ENCODE peak calls at places on chromosome 16, in five cellular contexts. J is H9, Y is IMR-90, L is mesenchymal stem cell, E is H1. F is an unnamed sample. For H3K4me1, the result is how much of the 10 kb centered on the place peaks cover.

GRCh38 chr16:50835358-50836060 is 93.6 kb downstream of the CYLD start:
- DNase-seq in Y (no peak), L (no peak), J (no peak), E (no peak), F (no peak)

GRCh38 chr16:67545665-67546024 is 16.7 kb upstream of the CTCF start:
- DNase-seq in J (no peak), Y (no peak), E (no peak), L (no peak), F (no peak)

GRCh38 chr16:50464325-50465290 is 83.6 kb upstream of the NKD1 start:
- DNase-seq in Y (no peak), E (no peak), J (no peak), L (no peak), F (peak)

GRCh38 chr16:54118846-54119245 is 167.7 kb downstream of the IRX3 start:
- DNase-seq in E (no peak), J (no peak), L (no peak), Y (peak), F (no peak)

GRCh38 chr16:8931864-8932263 is 31.8 kb downstream of the USP7 start:
- DNase-seq in Y (peak), J (peak), E (no peak), L (peak), F (peak)

GRCh38 chr16:8589293-8590160 is 784 bp downstream of the TMEM114 start:
- DNase-seq in J (peak), Y (no peak), L (no peak), E (no peak), F (no peak)

GRCh38 chr16:46688657-46689491 is at the start of gene VPS35:
- DNase-seq in E (peak), Y (peak), L (peak), J (peak), F (peak)

GRCh38 chr16:24523569-24523968 is 15.8 kb upstream of the RBBP6 start:
- DNase-seq in E (no peak), L (no peak), Y (no peak), J (peak), F (peak)

GRCh38 chr16:62298567-62298966 is 262.3 kb upstream of the CDH8 start:
- DNase-seq in Y (no peak), L (no peak), E (no peak), J (peak), F (no peak)

GRCh38 chr16:77856455-77857138 is 68.2 kb downstream of the VAT1L start:
- DNase-seq in L (no peak), E (peak), Y (no peak), J (peak), F (no peak)

GRCh38 chr16:49378238-49378637 is 4.6 kb downstream of the C16orf78 start:
- DNase-seq in Y (no peak), L (no peak), J (no peak), E (no peak), F (no peak)

GRCh38 chr16:88957887-88958577 is 19.0 kb downstream of the CBFA2T3 start:
- DNase-seq in E (no peak), Y (no peak), L (no peak), J (no peak), F (no peak)

GRCh38 chr16:21684199-21684598 is 20.4 kb downstream of the OTOA start:
- DNase-seq in E (no peak), Y (no peak), J (peak), L (no peak), F (peak)

GRCh38 chr16:24906199-24906808 is 60.5 kb downstream of the SLC5A11 start:
- DNase-seq in E (no peak), Y (peak), J (no peak), L (peak), F (no peak)

GRCh38 chr16:53773881-53774280 is 69.9 kb downstream of the FTO start:
- DNase-seq in L (no peak), Y (no peak), E (no peak), J (no peak), F (no peak)

GRCh38 chr16:57899771-57900661 is 70.9 kb downstream of the CNGB1 start:
- DNase-seq in Y (peak), L (peak), J (peak), E (no peak), F (peak)

GRCh38 chr16:23377071-23377931 is 75.2 kb downstream of the SCNN1B start:
- DNase-seq in Y (no peak), J (no peak), E (no peak), L (no peak), F (no peak)

GRCh38 chr16:68486671-68487495 is 38.6 kb upstream of the SMPD3 start:
- DNase-seq in E (no peak), J (no peak), L (no peak), Y (no peak), F (no peak)

GRCh38 chr16:4318171-4318910 is 2.5 kb downstream of the GLIS2 start:
- DNase-seq in E (no peak), J (no peak), L (no peak), Y (no peak), F (no peak)
- H3K9ac ChIP-seq in E (no peak), J (no peak), L (peak), Y (no peak), F (no peak)

GRCh38 chr16:3188925-3189825 is 1.2 kb downstream of the OR1F1 start:
- DNase-seq in E (no peak), J (peak), Y (peak), L (peak), F (peak)
- H2BK15ac ChIP-seq in E (peak), J (no peak), Y (no peak), L (no peak), F (no peak)

GRCh38 chr16:86823895-86824671 is 245.7 kb downstream of the FOXL1 start:
- DNase-seq in J (no peak), L (peak), Y (peak), E (no peak), F (no peak)

GRCh38 chr16:86826931-86827330 is 248.6 kb downstream of the FOXL1 start:
- DNase-seq in L (no peak), J (peak), Y (no peak), E (no peak), F (peak)

GRCh38 chr16:86824751-86825310 is 246.5 kb downstream of the FOXL1 start:
- DNase-seq in L (peak), Y (peak), E (no peak), J (peak), F (peak)

GRCh38 chr16:86827521-86827920 is 249.2 kb downstream of the FOXL1 start:
- DNase-seq in J (no peak), E (no peak), Y (no peak), L (no peak), F (no peak)

DNA sequence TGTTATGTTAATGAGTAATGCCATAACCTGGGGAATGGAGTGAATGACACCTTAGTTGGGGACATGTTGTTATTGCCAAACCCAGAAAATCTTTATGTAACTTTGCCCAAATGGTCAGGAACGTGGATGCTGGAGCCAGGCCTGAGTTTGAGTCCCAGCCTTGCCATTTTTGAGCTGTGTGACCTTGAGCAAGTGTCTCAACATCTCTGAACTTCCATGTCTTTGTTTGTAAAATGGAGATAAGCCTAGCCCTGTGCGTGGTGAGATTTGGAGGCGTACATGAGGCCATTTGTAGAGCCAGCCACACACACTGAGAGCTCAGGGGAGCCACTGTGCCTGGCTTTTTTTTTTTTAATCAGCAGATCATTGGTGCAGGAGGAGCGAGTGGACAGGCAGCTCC is 247.3 kb downstream of the FOXL1 start:
- DNase-seq in E (no peak), J (no peak), L (no peak), Y (no peak), F (no peak)
- H3K4me1 ChIP-seq in E (under half), J (under half), L (under half), Y (under half), F (under half)

DNA sequence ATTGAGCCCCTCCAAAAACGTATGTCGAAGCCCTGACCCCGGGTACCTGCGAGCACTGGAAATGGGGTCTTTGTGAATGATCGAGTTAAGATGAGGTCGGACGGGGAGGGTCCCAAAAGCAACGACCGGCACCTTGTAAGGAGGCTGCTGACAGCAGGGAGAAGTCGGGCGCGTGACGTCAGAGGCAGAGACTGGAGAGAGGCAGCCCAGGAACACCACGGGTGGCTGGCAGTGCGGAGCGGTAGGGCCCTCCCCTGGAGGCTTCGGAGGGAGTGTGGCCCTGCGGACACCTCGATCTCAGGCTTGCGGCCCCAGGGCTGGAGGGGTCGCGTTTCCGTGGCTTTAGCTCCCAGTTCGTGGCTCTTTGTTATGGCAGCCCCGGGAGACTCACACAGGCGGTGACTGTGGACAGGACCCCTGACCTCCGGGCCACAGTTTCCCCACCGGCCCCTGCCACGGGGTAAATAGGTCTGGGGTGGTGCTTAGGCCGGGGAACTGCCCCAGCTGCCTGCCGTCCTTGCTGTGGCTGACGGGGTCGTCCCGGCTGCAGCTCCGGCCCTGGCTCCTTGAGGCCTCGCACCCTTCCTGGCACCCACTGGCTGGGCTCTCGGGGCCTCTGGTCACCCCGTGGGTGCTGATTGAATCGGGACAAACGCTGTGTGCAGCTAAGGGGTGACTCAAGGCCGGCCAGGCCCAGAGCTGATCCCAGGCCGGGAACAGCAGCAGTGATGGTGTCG is 10.6 kb upstream of the SSTR5 start:
- DNase-seq in J (no peak), E (no peak), Y (no peak), L (no peak), F (no peak)
- H3K9ac ChIP-seq in J (no peak), E (no peak), Y (no peak), L (no peak), F (no peak)

GRCh38 chr16:85211247-85211910 is 99.1 kb upstream of the CIBAR2 start:
- DNase-seq in L (peak), E (no peak), J (no peak), Y (no peak), F (no peak)
- H2BK15ac ChIP-seq in L (peak), E (no peak), J (no peak), Y (peak), F (no peak)

DNA sequence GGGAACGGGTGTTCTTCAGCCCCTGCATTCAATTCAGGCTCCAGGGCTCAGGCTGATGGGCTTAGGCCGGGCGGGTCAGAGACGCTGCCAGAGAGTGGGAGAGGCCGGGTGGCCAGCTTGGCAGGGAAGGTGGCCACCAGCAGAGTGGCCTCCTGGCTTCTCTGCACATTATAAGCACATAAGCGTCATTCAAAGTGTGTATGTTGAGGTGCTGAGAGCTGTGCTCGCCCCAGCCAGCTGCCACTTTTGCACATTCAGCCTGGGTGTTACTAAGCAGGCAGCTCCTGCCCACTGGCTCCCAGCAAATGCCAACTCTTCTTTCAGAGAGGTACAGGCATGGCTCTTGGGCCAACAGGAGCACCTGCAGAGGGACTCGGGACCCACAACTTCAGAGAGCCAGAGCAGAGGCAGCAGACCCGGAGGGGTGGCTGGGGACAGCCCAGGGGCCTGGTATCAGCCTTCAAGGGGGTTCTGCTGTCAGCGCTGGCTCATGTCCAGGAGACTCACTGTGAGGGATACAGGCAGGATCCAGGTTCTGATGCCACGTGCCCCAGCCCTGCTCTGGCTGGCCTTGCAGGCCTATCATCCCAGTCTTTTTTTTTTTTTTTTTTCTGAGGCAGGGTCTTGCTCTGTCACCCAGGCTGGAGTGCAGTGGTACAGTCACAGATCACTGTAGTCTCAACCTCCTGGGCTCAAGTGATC is 8.8 kb upstream of the MTSS2 start:
- DNase-seq in Y (no peak), L (no peak), E (no peak), J (no peak), F (no peak)
- H3K4me1 ChIP-seq in Y (under half), L (half or more), E (under half), J (under half), F (under half)

GRCh38 chr16:17346441-17346773 is 124.4 kb downstream of the XYLT1 start:
- DNase-seq in Y (no peak), J (no peak), L (no peak), E (no peak), F (no peak)
- H3K9ac ChIP-seq in Y (no peak), J (no peak), L (no peak), E (no peak), F (no peak)